ENCODE peak calls at places on chromosomes 5 and 9, in ten cellular contexts. P is prostate gland, K is PC-9, L is right atrium auricular region, W is left lung, N is uterus, U is BE2C, Q is transverse colon, E is IMR-90, H is neural progenitor cell. O is an unnamed sample.

GRCh38 chr5:89117131-89117644 is 234.2 kb upstream of the MEF2C start:
- DNase-seq in Q (peak; percentile 57), U (no peak), H (no peak), E (no peak), L (no peak), K (peak; percentile 11), P (no peak), N (no peak), W (no peak), O (no peak)

GRCh38 chr9:124145903-124146575 is 111.7 kb upstream of the NEK6 start:
- DNase-seq in P (no peak), W (no peak), K (no peak), H (no peak), Q (no peak), U (no peak), N (no peak), L (no peak), E (no peak), O (no peak)

GRCh38 chr5:95842955-95843544 is 20.5 kb upstream of the GLRX start:
- DNase-seq in U (peak; percentile 63), W (peak; percentile 90), E (peak; percentile 75), Q (peak; percentile 70), H (peak; percentile 38), K (peak; percentile 73), N (no peak), L (peak; percentile 79), P (no peak), O (peak; percentile 70)

GRCh38 chr5:23405316-23406068 is 101.9 kb upstream of the PRDM9 start:
- DNase-seq in E (no peak), W (no peak), K (no peak), H (no peak), Q (no peak), N (no peak), P (no peak), U (no peak), L (no peak), O (no peak)

GRCh38 chr9:110076894-110077725 is 130.8 kb downstream of the C9orf152 start:
- DNase-seq in U (no peak), H (no peak), E (peak; percentile 79), W (no peak), P (no peak), L (no peak), N (no peak), K (no peak), Q (no peak), O (no peak)

GRCh38 chr9:118038713-118039112 is 334.5 kb downstream of the TLR4 start:
- DNase-seq in H (no peak), W (no peak), Q (no peak), P (no peak), K (no peak), L (no peak), E (no peak), N (no peak), U (no peak), O (no peak)

GRCh38 chr5:54610197-54610898 is 92.8 kb downstream of the SNX18 start:
- DNase-seq in L (no peak), K (no peak), E (no peak), Q (peak; percentile 13), N (no peak), H (no peak), P (no peak), U (no peak), W (no peak), O (no peak)

GRCh38 chr5:134119720-134120119 is 5.2 kb downstream of the TCF7 start:
- DNase-seq in H (no peak), K (no peak), W (no peak), P (no peak), U (no peak), Q (no peak), L (no peak), N (no peak), E (no peak), O (no peak)

GRCh38 chr5:135990518-135991240 is 35.9 kb upstream of the LECT2 start:
- DNase-seq in P (no peak), K (no peak), N (no peak), E (no peak), H (no peak), L (no peak), W (no peak), U (peak; percentile 51), Q (no peak), O (no peak)

GRCh38 chr9:109440117-109440515 is 58.0 kb downstream of the PTPN3 start:
- DNase-seq in N (no peak), L (peak; percentile 28), K (no peak), E (no peak), P (no peak), U (no peak), Q (no peak), H (no peak), W (no peak), O (no peak)

GRCh38 chr9:130358928-130359327 is 85.8 kb upstream of the ASS1 start:
- DNase-seq in L (no peak), H (no peak), Q (no peak), K (no peak), P (no peak), N (no peak), E (no peak), W (peak; percentile 24), U (no peak), O (no peak)

GRCh38 chr9:12554636-12555035 is 138.5 kb upstream of the TYRP1 start:
- DNase-seq in U (peak; percentile 9), Q (no peak), L (no peak), K (no peak), N (no peak), E (peak; percentile 1), P (no peak), W (no peak), H (peak; percentile 17), O (no peak)

GRCh38 chr9:123710299-123710698 is 219.6 kb downstream of the DENND1A start:
- DNase-seq in E (peak; percentile 95), L (no peak), K (no peak), H (no peak), P (no peak), W (no peak), N (no peak), Q (no peak), U (no peak), O (no peak)

GRCh38 chr5:32044904-32045303 is 129.2 kb downstream of the GOLPH3 start:
- DNase-seq in W (no peak), Q (no peak), N (no peak), U (no peak), P (no peak), L (no peak), K (no peak), E (peak; percentile 42), H (no peak), O (no peak)

GRCh38 chr9:135479469-135480052 is at the start of gene PPP1R26:
- DNase-seq in E (no peak), L (no peak), K (peak; percentile 67), H (peak; percentile 74), W (peak; percentile 83), Q (peak; percentile 42), P (no peak), N (no peak), U (no peak), O (peak; percentile 57)

GRCh38 chr5:159906957-159907356 is 9.3 kb upstream of the ADRA1B start:
- DNase-seq in P (no peak), U (no peak), E (no peak), N (no peak), K (peak; percentile 74), H (no peak), W (no peak), Q (peak; percentile 67), L (no peak), O (no peak)
- H3K4me1 ChIP-seq in P (no peaks in the 10 kb centered on the region), U (no peaks in the 10 kb centered on the region), E (peaks cover 4% of the 10 kb centered on the region), N (no peaks in the 10 kb centered on the region), K (peaks cover 96% of the 10 kb centered on the region), H (peaks cover 10% of the 10 kb centered on the region), W (no peaks in the 10 kb centered on the region), Q (peaks cover 1% of the 10 kb centered on the region), L (no peaks in the 10 kb centered on the region), O (peaks cover 3% of the 10 kb centered on the region)

GRCh38 chr9:35510366-35510744 is 20.4 kb downstream of the RUSC2 start:
- DNase-seq in U (no peak), K (no peak), P (no peak), L (no peak), H (no peak), E (no peak), W (no peak), Q (no peak), N (no peak), O (no peak)
- H3K4me3 ChIP-seq in U (no peak overlapping the region), K (peak overlapping the region; percentile 21), P (no peak overlapping the region), L (no peak overlapping the region), H (no peak overlapping the region), E (no peak overlapping the region), W (no peak overlapping the region), Q (no peak overlapping the region), N (no peak overlapping the region), O (no peak overlapping the region)

GRCh38 chr5:156798201-156798600 is 51.9 kb upstream of the PPP1R2B start:
- DNase-seq in N (no peak), P (no peak), Q (no peak), W (no peak), E (no peak), U (no peak), K (no peak), L (no peak), H (no peak), O (no peak)
- H3K4me1 ChIP-seq in N (no peaks in the 10 kb centered on the region), P (no peaks in the 10 kb centered on the region), Q (no peaks in the 10 kb centered on the region), W (no peaks in the 10 kb centered on the region), E (no peaks in the 10 kb centered on the region), U (no peaks in the 10 kb centered on the region), K (no peaks in the 10 kb centered on the region), L (no peaks in the 10 kb centered on the region), H (peaks cover 31% of the 10 kb centered on the region), O (peaks cover 2% of the 10 kb centered on the region)

GRCh38 chr5:56402273-56403223 is 169.4 kb upstream of the ANKRD55 start:
- DNase-seq in E (no peak), H (peak; percentile 5), P (no peak), K (no peak), U (peak; percentile 23), L (no peak), Q (no peak), W (no peak), N (no peak), O (no peak)

GRCh38 chr5:56405536-56405935 is 172.4 kb upstream of the ANKRD55 start:
- DNase-seq in Q (no peak), E (no peak), W (no peak), L (no peak), K (no peak), U (no peak), P (no peak), H (no peak), N (no peak), O (no peak)

GRCh38 chr5:56406221-56406620 is 173.1 kb upstream of the ANKRD55 start:
- DNase-seq in U (no peak), H (no peak), P (no peak), Q (no peak), W (no peak), N (no peak), L (no peak), K (no peak), E (no peak), O (no peak)

GRCh38 chr5:56406838-56407237 is 173.7 kb upstream of the ANKRD55 start:
- DNase-seq in H (no peak), E (peak; percentile 43), N (no peak), K (no peak), U (no peak), P (no peak), Q (no peak), W (no peak), L (no peak), O (no peak)

DNA sequence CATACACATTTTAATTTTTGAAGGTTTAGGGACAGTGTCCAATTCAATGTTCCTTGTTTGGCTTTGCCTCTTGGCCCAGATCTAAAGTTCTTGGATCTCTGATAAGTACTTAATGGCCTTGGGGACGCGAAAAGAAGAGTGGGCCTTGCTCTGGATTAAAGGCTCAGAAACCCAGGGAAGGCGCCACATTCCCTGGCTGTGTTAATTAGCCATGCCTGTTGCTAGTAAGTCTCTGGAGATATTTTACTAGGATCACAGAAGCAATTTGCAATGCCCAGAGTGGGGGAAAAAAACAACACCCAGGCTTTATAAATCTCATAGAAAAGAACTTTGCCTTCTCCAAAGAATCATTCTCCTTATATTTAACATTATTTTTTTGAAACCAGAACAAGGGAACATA is 172.0 kb upstream of the ANKRD55 start:
- DNase-seq in P (no peak), E (no peak), H (peak; percentile 66), W (no peak), N (no peak), Q (no peak), U (no peak), K (no peak), L (no peak), O (no peak)
- H3K4me3 ChIP-seq in P (no peak overlapping the region), E (no peak overlapping the region), H (no peak overlapping the region), W (no peak overlapping the region), N (no peak overlapping the region), Q (no peak overlapping the region), U (no peak overlapping the region), K (no peak overlapping the region), L (no peak overlapping the region), O (no peak overlapping the region)

O was measured in heart left ventricle.